ENCODE peak calls at places on chromosomes 12 and 14, in four cellular contexts. One of them, this sample, is unnamed.
A peak's percentile ranks its signal among the peaks of the same experiment; 100 is the strongest.

GRCh38 chr12:89356069-89356665 is 3.9 kb upstream of the DUSP6 start:
- DNase-seq in A549: no peak
- DNase-seq in pancreas: no peak
- DNase-seq in PC-3: no peak
- DNase-seq in this sample: no peak

GRCh38 chr12:92193846-92194245 is 48.2 kb upstream of the BTG1 start:
- DNase-seq in pancreas: no peak
- DNase-seq in PC-3: no peak
- DNase-seq in A549: no peak
- DNase-seq in this sample: no peak

GRCh38 chr12:57149309-57149900 is 2.0 kb upstream of the LRP1-AS start:
- DNase-seq in A549: no peak
- DNase-seq in pancreas: no peak
- DNase-seq in PC-3: no peak
- DNase-seq in this sample: no peak

GRCh38 chr14:39469094-39469710 is 37.0 kb upstream of the FBXO33 start:
- DNase-seq in pancreas: no peak
- DNase-seq in PC-3: no peak
- DNase-seq in A549: peak; percentile 35
- DNase-seq in this sample: no peak

GRCh38 chr14:55715889-55716288 is 135.9 kb downstream of the KTN1 start:
- DNase-seq in PC-3: no peak
- DNase-seq in pancreas: no peak
- DNase-seq in A549: no peak
- DNase-seq in this sample: peak; percentile 23

GRCh38 chr14:59687663-59688062 is 111.1 kb upstream of the CCDC175 start:
- DNase-seq in PC-3: no peak
- DNase-seq in A549: no peak
- DNase-seq in pancreas: no peak
- DNase-seq in this sample: peak; percentile 39

GRCh38 chr14:85579957-85580356 is 50.0 kb downstream of the FLRT2 start:
- DNase-seq in pancreas: no peak
- DNase-seq in A549: no peak
- DNase-seq in PC-3: no peak
- DNase-seq in this sample: no peak

GRCh38 chr12:117347588-117347987 is 13.8 kb downstream of the NOS1 start:
- DNase-seq in PC-3: no peak
- DNase-seq in pancreas: no peak
- DNase-seq in A549: no peak
- DNase-seq in this sample: peak; percentile 49

GRCh38 chr12:32896438-32897275 is at the start of gene PKP2:
- DNase-seq in PC-3: peak; percentile 93
- DNase-seq in pancreas: peak; percentile 94
- DNase-seq in A549: peak; percentile 49
- DNase-seq in this sample: peak; percentile 93

GRCh38 chr12:121793836-121794531 is 496 bp upstream of the RHOF start:
- DNase-seq in A549: peak; percentile 96
- DNase-seq in PC-3: peak; percentile 98
- DNase-seq in pancreas: peak; percentile 96
- DNase-seq in this sample: peak; percentile 69

GRCh38 chr12:10690906-10691305 is 17.1 kb upstream of the STYK1 start:
- DNase-seq in PC-3: no peak
- DNase-seq in A549: no peak
- DNase-seq in pancreas: no peak
- DNase-seq in this sample: no peak

GRCh38 chr14:21860172-21860571 is 186.6 kb upstream of the OR4E1 start:
- DNase-seq in pancreas: no peak
- DNase-seq in PC-3: peak; percentile 40
- DNase-seq in A549: peak; percentile 28
- DNase-seq in this sample: no peak

GRCh38 chr14:24067133-24068082 is 4.0 kb upstream of the CPNE6 start:
- DNase-seq in pancreas: peak; percentile 38
- DNase-seq in A549: no peak
- DNase-seq in PC-3: no peak
- DNase-seq in this sample: no peak

GRCh38 chr12:39830862-39831520 is 211.4 kb upstream of the ABCD2 start:
- DNase-seq in pancreas: no peak
- DNase-seq in A549: no peak
- DNase-seq in PC-3: no peak
- DNase-seq in this sample: no peak

GRCh38 chr14:68476212-68476964 is 316.5 kb downstream of the ZFP36L1 start:
- DNase-seq in A549: peak; percentile 51
- DNase-seq in pancreas: no peak
- DNase-seq in PC-3: peak; percentile 85
- DNase-seq in this sample: peak; percentile 94

GRCh38 chr12:128078311-128078851 is 188.6 kb upstream of the TMEM132C start:
- DNase-seq in A549: no peak
- DNase-seq in PC-3: no peak
- DNase-seq in pancreas: no peak
- DNase-seq in this sample: no peak

GRCh38 chr14:53879747-53880146 is 76.9 kb downstream of the BMP4 start:
- DNase-seq in A549: no peak
- DNase-seq in PC-3: no peak
- DNase-seq in pancreas: no peak
- DNase-seq in this sample: no peak

GRCh38 chr14:62304172-62304571 is 542.0 kb downstream of the SNAPC1 start:
- DNase-seq in pancreas: no peak
- DNase-seq in A549: no peak
- DNase-seq in PC-3: no peak
- DNase-seq in this sample: no peak

GRCh38 chr12:106256524-106256923 is 8.7 kb upstream of the CKAP4 start:
- DNase-seq in PC-3: no peak
- DNase-seq in A549: no peak
- DNase-seq in pancreas: no peak
- DNase-seq in this sample: no peak

GRCh38 chr12:112961536-112961935 is 16.8 kb upstream of the OAS2 start:
- DNase-seq in A549: no peak
- DNase-seq in pancreas: no peak
- DNase-seq in PC-3: no peak
- DNase-seq in this sample: no peak

GRCh38 chr12:31874961-31875608 is 84.1 kb upstream of the RESF1 start:
- DNase-seq in A549: peak; percentile 76
- DNase-seq in pancreas: no peak
- DNase-seq in PC-3: peak; percentile 48
- DNase-seq in this sample: peak; percentile 72

GRCh38 chr12:17661250-17661649 is 428.7 kb downstream of the RERGL start:
- DNase-seq in pancreas: no peak
- DNase-seq in A549: no peak
- DNase-seq in PC-3: peak; percentile 55
- DNase-seq in this sample: no peak

GRCh38 chr12:91704446-91704845 is 441.2 kb downstream of the BTG1 start:
- DNase-seq in pancreas: no peak
- DNase-seq in A549: peak; percentile 17
- DNase-seq in PC-3: peak; percentile 81
- DNase-seq in this sample: peak; percentile 29

GRCh38 chr12:60539592-60539991 is 943.8 kb downstream of the SLC16A7 start:
- DNase-seq in pancreas: no peak
- DNase-seq in PC-3: no peak
- DNase-seq in A549: no peak
- DNase-seq in this sample: no peak

GRCh38 chr14:103544627-103545218 is 15.7 kb downstream of the TRMT61A start:
- DNase-seq in pancreas: peak; percentile 66
- DNase-seq in A549: no peak
- DNase-seq in PC-3: no peak
- DNase-seq in this sample: no peak

DNA sequence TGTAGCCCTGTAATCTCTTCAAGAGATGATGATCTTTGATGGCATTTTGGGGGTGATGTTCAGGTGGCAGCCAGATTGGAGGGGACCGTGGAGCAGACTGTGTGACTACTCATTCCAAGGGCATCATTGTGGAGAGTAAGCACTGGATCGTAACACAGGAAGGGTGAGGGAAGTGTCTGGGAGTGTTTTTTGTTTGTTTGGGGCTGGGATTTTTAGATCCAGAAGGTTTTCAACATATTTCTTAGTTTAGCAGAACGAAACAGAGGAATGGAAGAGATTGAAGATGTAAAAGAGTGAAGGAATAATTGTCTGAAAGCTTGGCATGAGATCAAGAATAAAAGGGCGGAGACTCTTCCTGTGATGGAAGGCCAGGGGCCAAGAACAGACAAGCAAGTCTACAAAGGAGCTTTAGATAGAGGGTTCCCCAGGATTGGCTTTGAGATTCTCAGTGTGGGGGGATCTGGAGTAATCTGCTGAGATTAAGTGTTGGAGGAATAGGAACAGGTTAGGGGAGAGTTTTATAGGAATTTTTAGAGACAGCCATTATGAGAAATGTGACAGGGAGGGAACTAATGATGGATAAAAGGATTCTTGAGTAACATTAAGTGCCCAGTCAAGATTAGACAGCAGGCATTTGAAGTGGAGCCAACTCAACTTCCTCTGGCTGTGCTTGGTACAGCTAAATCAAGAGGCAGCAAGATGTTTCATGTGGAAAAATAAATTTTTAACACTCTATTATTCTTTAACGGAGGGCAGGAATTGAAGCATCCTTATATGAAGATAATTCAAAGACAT is 79.7 kb upstream of the REP15 start:
- DNase-seq in A549: no peak
- DNase-seq in pancreas: no peak
- DNase-seq in PC-3: peak; percentile 54
- DNase-seq in this sample: no peak
- H3K27ac ChIP-seq in A549: peak overlapping the region; percentile 57
- H3K27ac ChIP-seq in pancreas: no peak overlapping the region
- H3K27ac ChIP-seq in PC-3: peak overlapping the region; percentile 72
- H3K27ac ChIP-seq in this sample: peak overlapping the region; percentile 24

GRCh38 chr12:27756670-27757069 is 23.4 kb upstream of the KLHL42 start:
- DNase-seq in PC-3: no peak
- DNase-seq in pancreas: no peak
- DNase-seq in A549: no peak
- DNase-seq in this sample: no peak
- H3K4me1 ChIP-seq in PC-3: peaks cover 9% of the 10 kb centered on the region
- H3K4me1 ChIP-seq in pancreas: no peaks in the 10 kb centered on the region
- H3K4me1 ChIP-seq in A549: peaks cover 16% of the 10 kb centered on the region
- H3K4me1 ChIP-seq in this sample: peaks cover 10% of the 10 kb centered on the region

DNA sequence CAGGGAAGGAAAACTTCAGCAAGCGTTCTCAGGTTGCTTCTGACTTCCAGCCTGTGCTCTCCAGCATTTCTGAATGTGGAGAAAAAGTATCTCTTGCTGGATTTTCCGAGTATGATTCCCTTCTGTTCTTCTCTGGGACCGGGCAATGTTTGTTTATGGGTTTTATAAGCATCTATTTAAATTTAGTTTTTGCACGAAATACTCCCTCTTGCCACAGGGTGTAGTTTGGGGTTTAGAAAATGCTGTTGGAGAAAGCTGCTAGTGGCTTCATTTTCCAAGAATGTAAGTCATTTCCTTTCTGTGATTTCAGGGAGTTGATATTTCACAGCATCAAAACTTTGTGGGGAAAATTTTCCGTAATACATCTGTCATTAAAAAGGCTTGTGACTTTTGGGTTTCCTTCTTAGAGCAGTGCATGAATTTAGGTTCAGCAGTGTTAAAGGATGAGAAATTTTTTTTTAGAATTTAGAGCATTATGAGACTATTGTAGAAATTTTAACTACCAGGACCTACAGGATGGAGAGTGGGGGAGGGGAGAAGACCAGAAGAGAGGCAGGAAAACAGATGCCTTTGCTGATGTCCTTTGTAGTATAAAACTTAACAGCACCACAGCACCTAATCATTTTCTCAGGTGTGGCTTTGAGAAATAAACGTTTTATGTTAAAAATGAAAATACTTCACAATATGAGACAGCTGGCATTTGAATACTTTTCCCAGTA is 1.5 kb downstream of the FRMD6 start:
- DNase-seq in PC-3: peak; percentile 77
- DNase-seq in pancreas: no peak
- DNase-seq in A549: peak; percentile 58
- DNase-seq in this sample: no peak
- TF ChIP-seq CTCF in PC-3: peak; percentile 46
- TF ChIP-seq CTCF in pancreas: peak; percentile 17
- TF ChIP-seq CTCF in A549: peak; percentile 20
- TF ChIP-seq CTCF in this sample: peak; percentile 45

GRCh38 chr14:69636718-69637480 is 25.5 kb downstream of the SUSD6 start:
- DNase-seq in pancreas: no peak
- DNase-seq in A549: no peak
- DNase-seq in PC-3: no peak
- DNase-seq in this sample: no peak

GRCh38 chr14:69636051-69636639 is 24.7 kb downstream of the SUSD6 start:
- DNase-seq in PC-3: no peak
- DNase-seq in A549: no peak
- DNase-seq in pancreas: no peak
- DNase-seq in this sample: no peak

GRCh38 chr14:69632752-69633151 is 21.4 kb downstream of the SUSD6 start:
- DNase-seq in A549: no peak
- DNase-seq in PC-3: no peak
- DNase-seq in pancreas: no peak
- DNase-seq in this sample: no peak

GRCh38 chr14:69633238-69633637 is 21.8 kb downstream of the SUSD6 start:
- DNase-seq in PC-3: no peak
- DNase-seq in pancreas: no peak
- DNase-seq in A549: no peak
- DNase-seq in this sample: no peak

DNA sequence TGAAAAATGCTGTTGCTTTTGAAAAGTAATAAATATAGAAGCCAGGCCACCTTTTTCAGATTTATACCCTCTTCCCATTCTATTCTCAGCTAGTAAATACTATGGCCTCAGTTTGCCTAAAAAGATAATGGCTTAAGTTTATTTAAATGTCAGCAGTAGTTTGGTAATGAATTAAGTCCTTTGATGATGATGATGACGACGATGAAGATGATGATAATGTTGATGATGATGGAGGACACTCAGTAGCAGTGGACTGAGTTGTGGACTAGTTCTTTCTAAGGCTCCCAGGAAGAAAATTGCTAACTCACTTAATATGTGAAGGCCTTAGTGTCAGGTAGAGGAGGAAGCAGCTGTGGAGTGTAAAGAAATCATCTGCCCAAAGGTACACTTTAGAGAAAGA is 23.5 kb downstream of the SUSD6 start:
- DNase-seq in PC-3: no peak
- DNase-seq in A549: no peak
- DNase-seq in pancreas: no peak
- DNase-seq in this sample: no peak
- H3K27ac ChIP-seq in PC-3: no peak overlapping the region
- H3K27ac ChIP-seq in A549: no peak overlapping the region
- H3K27ac ChIP-seq in pancreas: no peak overlapping the region
- H3K27ac ChIP-seq in this sample: no peak overlapping the region

GRCh38 chr12:111010916-111011657 is 90.7 kb upstream of the MYL2 start:
- DNase-seq in pancreas: no peak
- DNase-seq in A549: no peak
- DNase-seq in PC-3: no peak
- DNase-seq in this sample: no peak

GRCh38 chr12:111014547-111014946 is 94.2 kb upstream of the MYL2 start:
- DNase-seq in PC-3: no peak
- DNase-seq in pancreas: no peak
- DNase-seq in A549: no peak
- DNase-seq in this sample: no peak

GRCh38 chr12:111012918-111013317 is 92.5 kb upstream of the MYL2 start:
- DNase-seq in pancreas: no peak
- DNase-seq in PC-3: no peak
- DNase-seq in A549: no peak
- DNase-seq in this sample: no peak

GRCh38 chr12:111010061-111010460 is 89.7 kb upstream of the MYL2 start:
- DNase-seq in A549: no peak
- DNase-seq in pancreas: no peak
- DNase-seq in PC-3: no peak
- DNase-seq in this sample: no peak

GRCh38 chr12:111011999-111012600 is 91.7 kb upstream of the MYL2 start:
- DNase-seq in A549: no peak
- DNase-seq in PC-3: no peak
- DNase-seq in pancreas: no peak
- DNase-seq in this sample: no peak
- H3K4me1 ChIP-seq in A549: no peaks in the 10 kb centered on the region
- H3K4me1 ChIP-seq in PC-3: no peaks in the 10 kb centered on the region
- H3K4me1 ChIP-seq in pancreas: no peaks in the 10 kb centered on the region
- H3K4me1 ChIP-seq in this sample: no peaks in the 10 kb centered on the region

GRCh38 chr12:29234965-29235364 is 85.9 kb downstream of the FAR2 start:
- DNase-seq in A549: no peak
- DNase-seq in pancreas: no peak
- DNase-seq in PC-3: peak; percentile 76
- DNase-seq in this sample: peak; percentile 87
- TF ChIP-seq CTCF in A549: no peak
- TF ChIP-seq CTCF in pancreas: no peak
- TF ChIP-seq CTCF in PC-3: no peak
- TF ChIP-seq CTCF in this sample: no peak

This sample was measured in foreskin keratinocyte.